ENCODE peak calls at places on chromosome 20, in ten cellular contexts. U is endothelial cell, V is neural crest cell, B is right atrium auricular region, G is foreskin fibroblast, F is nephron progenitor cell, E is left ventricle myocardium inferior, O is progenitor cell of endocrine pancreas, D is HFFc6, I is NB4. T is an unnamed sample.

GRCh38 chr20:47353224-47353696 is 3.2 kb downstream of the ZMYND8 start:
- DNase-seq in E (no peak), B (no peak), O (no peak), G (no peak), V (no peak), U (no peak), I (no peak), D (no peak), F (no peak), T (no peak)

GRCh38 chr20:19396466-19397081 is 184.1 kb downstream of the SLC24A3 start:
- DNase-seq in V (no peak), O (no peak), I (no peak), B (no peak), F (no peak), E (no peak), G (no peak), D (no peak), U (no peak), T (no peak)

GRCh38 chr20:23857954-23858565 is 21.5 kb downstream of the CST5 start:
- DNase-seq in B (no peak), V (peak), I (no peak), G (no peak), E (no peak), F (peak), U (no peak), O (no peak), D (no peak), T (no peak)

GRCh38 chr20:8853805-8854338 is 215.0 kb upstream of the PLCB4 start:
- DNase-seq in E (no peak), F (peak), U (peak), G (peak), B (no peak), I (peak), V (peak), O (no peak), D (peak), T (no peak)

GRCh38 chr20:62246431-62246830 is 8.1 kb downstream of the OSBPL2 start:
- DNase-seq in D (no peak), U (no peak), F (no peak), O (no peak), G (no peak), V (no peak), E (no peak), B (no peak), I (no peak), T (no peak)

GRCh38 chr20:36144336-36144735 is 10.2 kb upstream of the EPB41L1 start:
- DNase-seq in U (no peak), I (no peak), F (no peak), G (no peak), D (no peak), E (no peak), O (no peak), B (no peak), V (no peak), T (no peak)

GRCh38 chr20:41366546-41367392 is at the start of gene EMILIN3:
- DNase-seq in G (no peak), I (no peak), B (no peak), E (no peak), U (peak), V (peak), D (no peak), O (peak), F (peak), T (peak)

GRCh38 chr20:19784511-19785172 is 26.6 kb downstream of the RIN2 start:
- DNase-seq in F (peak), E (peak), V (peak), D (peak), U (peak), B (peak), G (peak), O (no peak), I (peak), T (no peak)

GRCh38 chr20:29300579-29301551 is 1956.6 kb upstream of the DEFB115 start:
- DNase-seq in D (no peak), I (no peak), U (no peak), B (no peak), V (no peak), E (no peak), G (no peak), F (no peak), O (no peak), T (no peak)

GRCh38 chr20:18679020-18679419 is 91.2 kb downstream of the DTD1 start:
- DNase-seq in B (no peak), E (no peak), F (no peak), O (no peak), I (no peak), V (peak), D (peak), U (no peak), G (no peak), T (no peak)

GRCh38 chr20:36384022-36384619 is 78.0 kb downstream of the DLGAP4 start:
- DNase-seq in V (peak), B (no peak), E (no peak), D (peak), G (no peak), U (peak), I (peak), F (peak), O (peak), T (peak)

GRCh38 chr20:22216984-22217383 is 367.4 kb downstream of the FOXA2 start:
- DNase-seq in E (no peak), I (no peak), V (no peak), B (no peak), G (no peak), O (no peak), F (no peak), D (no peak), U (no peak), T (no peak)

GRCh38 chr20:9515211-9515580 is 806 bp downstream of the LAMP5 start:
- DNase-seq in G (no peak), F (peak), U (no peak), I (no peak), V (no peak), O (no peak), B (no peak), E (no peak), D (no peak), T (no peak)

GRCh38 chr20:38112249-38112942 is 52.7 kb downstream of the TGM2 start:
- DNase-seq in I (no peak), E (no peak), D (no peak), G (no peak), V (no peak), O (no peak), B (peak), F (no peak), U (no peak), T (no peak)

GRCh38 chr20:38115205-38115604 is 49.9 kb downstream of the TGM2 start:
- DNase-seq in U (no peak), G (no peak), E (no peak), I (no peak), B (peak), O (no peak), D (no peak), V (no peak), F (no peak), T (no peak)

GRCh38 chr20:38112943-38113294 is 52.2 kb downstream of the TGM2 start:
- DNase-seq in B (no peak), I (no peak), V (no peak), F (no peak), E (no peak), G (no peak), D (no peak), U (no peak), O (no peak), T (no peak)

GRCh38 chr20:38114353-38114791 is 50.7 kb downstream of the TGM2 start:
- DNase-seq in O (no peak), D (peak), I (no peak), B (peak), E (no peak), F (no peak), U (no peak), G (peak), V (no peak), T (no peak)

GRCh38 chr20:38113401-38114325 is 51.4 kb downstream of the TGM2 start:
- DNase-seq in U (peak), O (no peak), B (peak), E (no peak), I (peak), D (no peak), V (no peak), F (peak), G (no peak), T (no peak)
- TF ChIP-seq CTCF in U (peak), O (peak), B (peak), E (peak), I (peak), D (peak), V (peak), F (peak), G (peak), T (no peak)

GRCh38 chr20:44041001-44041400 is 126.3 kb downstream of the TOX2 start:
- DNase-seq in U (no peak), V (no peak), D (no peak), F (no peak), G (no peak), O (no peak), B (no peak), E (no peak), I (no peak), T (no peak)
- TF ChIP-seq CTCF in U (peak), V (no peak), D (peak), F (no peak), G (no peak), O (no peak), B (no peak), E (no peak), I (no peak), T (no peak)

GRCh38 chr20:34075647-34076046 is 36.4 kb downstream of the EIF2S2 start:
- DNase-seq in U (no peak), G (no peak), I (no peak), V (no peak), E (no peak), D (no peak), O (no peak), B (no peak), F (no peak), T (no peak)
- TF ChIP-seq CTCF in U (peak), G (no peak), I (no peak), V (peak), E (peak), D (peak), O (no peak), B (no peak), F (no peak), T (peak)

GRCh38 chr20:2672446-2672845 is 8.4 kb upstream of the IDH3B start:
- DNase-seq in U (no peak), O (no peak), B (no peak), F (no peak), E (no peak), D (no peak), G (no peak), V (no peak), I (no peak), T (no peak)

GRCh38 chr20:2673453-2673852 is 9.4 kb upstream of the IDH3B start:
- DNase-seq in I (no peak), O (no peak), B (no peak), D (no peak), U (no peak), F (no peak), G (no peak), E (no peak), V (no peak), T (no peak)

GRCh38 chr20:2671977-2672376 is 8.0 kb upstream of the IDH3B start:
- DNase-seq in D (no peak), B (no peak), G (no peak), U (peak), E (no peak), V (no peak), F (no peak), O (no peak), I (peak), T (no peak)
- TF ChIP-seq CTCF in D (peak), B (no peak), G (no peak), U (no peak), E (no peak), V (no peak), F (no peak), O (peak), I (peak), T (no peak)

DNA sequence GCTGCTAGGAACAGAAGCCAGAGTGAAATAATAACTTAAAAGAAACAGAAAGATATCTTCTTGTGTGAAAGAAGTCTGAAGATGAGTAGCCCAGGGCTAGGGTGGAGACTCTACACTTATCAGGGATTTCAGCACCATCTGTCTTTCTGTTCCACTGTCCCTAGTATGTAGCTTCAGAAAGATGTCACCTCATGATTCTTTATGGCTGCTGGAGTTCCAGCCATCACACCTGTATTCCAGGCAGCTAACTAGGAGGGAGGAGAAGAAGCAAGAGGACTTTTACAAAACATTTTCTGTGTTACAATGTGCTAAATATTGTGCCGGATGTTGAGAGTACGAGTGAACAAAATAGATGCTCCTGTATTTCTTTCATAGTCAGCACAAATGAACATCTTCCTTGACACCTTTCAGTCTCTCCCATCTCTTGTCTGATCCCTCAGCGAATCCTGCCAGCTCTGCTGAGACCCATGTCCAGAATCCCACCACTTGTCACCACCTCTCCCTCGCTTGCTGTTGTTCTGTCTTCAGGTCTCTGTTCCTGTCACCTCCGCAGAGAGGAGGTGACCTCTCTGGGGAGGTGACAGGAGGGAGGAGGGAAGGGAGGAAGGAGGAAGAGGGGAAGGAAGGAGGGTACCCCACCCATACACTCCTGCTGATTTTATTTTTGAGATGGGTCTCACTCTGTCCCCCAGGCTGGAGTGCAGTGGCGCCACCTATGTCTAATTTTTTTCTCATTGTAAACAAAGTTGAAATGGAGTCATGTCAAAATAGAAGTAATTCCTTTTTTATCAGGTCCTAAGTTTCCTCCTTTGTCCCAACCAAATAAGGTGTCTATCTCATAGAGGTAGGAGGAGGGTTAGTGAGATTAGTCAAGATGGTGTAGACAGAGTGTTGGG is 188.9 kb downstream of the TFAP2C start:
- DNase-seq in I (peak), U (no peak), B (no peak), O (no peak), G (no peak), E (no peak), D (no peak), V (no peak), F (no peak), T (no peak)
- TF ChIP-seq CTCF in I (peak), U (no peak), B (no peak), O (no peak), G (no peak), E (no peak), D (peak), V (no peak), F (no peak), T (no peak)

GRCh38 chr20:2475850-2476741 is 5.5 kb upstream of the SNRPB start:
- DNase-seq in D (no peak), V (no peak), B (no peak), G (no peak), E (no peak), I (no peak), O (no peak), U (no peak), F (no peak), T (no peak)
- TF ChIP-seq CTCF in D (no peak), V (no peak), B (no peak), G (no peak), E (no peak), I (no peak), O (no peak), U (no peak), F (no peak), T (no peak)

GRCh38 chr20:46312075-46312944 is 4.0 kb upstream of the CDH22 start:
- DNase-seq in V (peak), G (no peak), D (no peak), F (peak), U (peak), E (no peak), O (peak), B (no peak), I (no peak), T (peak)

GRCh38 chr20:46317685-46318177 is 9.4 kb upstream of the CDH22 start:
- DNase-seq in G (no peak), E (no peak), U (no peak), O (no peak), F (no peak), B (no peak), I (no peak), V (no peak), D (no peak), T (no peak)

GRCh38 chr20:46312945-46313861 is 4.9 kb upstream of the CDH22 start:
- DNase-seq in E (no peak), V (no peak), D (no peak), U (no peak), F (no peak), G (no peak), B (no peak), I (no peak), O (no peak), T (no peak)

GRCh38 chr20:46316984-46317684 is 8.8 kb upstream of the CDH22 start:
- DNase-seq in B (no peak), U (no peak), O (no peak), I (no peak), F (no peak), D (no peak), E (no peak), G (no peak), V (no peak), T (no peak)

DNA sequence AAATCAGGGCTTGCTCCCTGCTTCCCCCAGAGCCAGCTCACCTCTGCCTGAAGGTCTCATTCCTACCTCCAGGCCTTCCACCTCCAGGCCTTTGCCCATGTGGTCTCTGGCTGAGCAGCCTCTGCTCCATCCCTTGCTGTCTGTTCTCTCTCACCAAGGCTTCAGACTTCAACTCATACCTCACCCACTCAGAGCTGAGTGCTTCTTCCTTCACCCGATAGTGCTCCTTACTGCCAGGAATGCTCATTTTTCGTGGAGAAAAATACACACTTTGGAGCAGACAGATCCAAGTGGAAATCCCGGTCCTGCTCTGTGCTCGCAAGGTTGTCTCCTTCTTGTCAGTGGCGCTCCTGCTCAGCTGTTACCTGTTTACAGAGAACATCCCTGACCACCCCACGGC is 7.0 kb upstream of the CDH22 start:
- DNase-seq in I (no peak), B (no peak), O (no peak), U (no peak), V (no peak), F (no peak), G (no peak), D (no peak), E (no peak), T (no peak)
- TF ChIP-seq CTCF in I (no peak), B (no peak), O (no peak), U (no peak), V (no peak), F (no peak), G (no peak), D (no peak), E (no peak), T (no peak)

DNA sequence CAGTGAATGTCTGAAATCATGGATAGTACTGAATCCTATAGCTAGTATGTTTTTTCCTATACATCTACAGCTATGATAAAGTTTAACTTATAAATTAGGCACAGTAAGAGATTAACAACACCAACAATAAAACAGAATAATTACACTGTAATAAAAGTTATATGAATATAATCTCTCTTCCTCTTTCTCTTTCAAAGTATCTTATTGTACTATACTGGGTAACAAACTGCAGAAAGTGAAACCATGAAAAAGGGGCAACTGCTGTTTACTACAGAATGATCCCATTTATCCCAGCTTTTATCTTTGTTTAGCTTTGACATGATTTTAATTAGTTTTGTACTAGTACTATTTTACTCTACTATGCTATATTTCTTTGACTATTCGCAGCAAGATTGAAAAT is 25.8 kb downstream of the ESF1 start:
- DNase-seq in E (no peak), F (no peak), O (no peak), V (no peak), U (no peak), G (no peak), D (no peak), I (no peak), B (no peak), T (no peak)
- TF ChIP-seq CTCF in E (no peak), F (no peak), O (no peak), V (no peak), U (no peak), G (no peak), D (no peak), I (no peak), B (no peak), T (no peak)

DNA sequence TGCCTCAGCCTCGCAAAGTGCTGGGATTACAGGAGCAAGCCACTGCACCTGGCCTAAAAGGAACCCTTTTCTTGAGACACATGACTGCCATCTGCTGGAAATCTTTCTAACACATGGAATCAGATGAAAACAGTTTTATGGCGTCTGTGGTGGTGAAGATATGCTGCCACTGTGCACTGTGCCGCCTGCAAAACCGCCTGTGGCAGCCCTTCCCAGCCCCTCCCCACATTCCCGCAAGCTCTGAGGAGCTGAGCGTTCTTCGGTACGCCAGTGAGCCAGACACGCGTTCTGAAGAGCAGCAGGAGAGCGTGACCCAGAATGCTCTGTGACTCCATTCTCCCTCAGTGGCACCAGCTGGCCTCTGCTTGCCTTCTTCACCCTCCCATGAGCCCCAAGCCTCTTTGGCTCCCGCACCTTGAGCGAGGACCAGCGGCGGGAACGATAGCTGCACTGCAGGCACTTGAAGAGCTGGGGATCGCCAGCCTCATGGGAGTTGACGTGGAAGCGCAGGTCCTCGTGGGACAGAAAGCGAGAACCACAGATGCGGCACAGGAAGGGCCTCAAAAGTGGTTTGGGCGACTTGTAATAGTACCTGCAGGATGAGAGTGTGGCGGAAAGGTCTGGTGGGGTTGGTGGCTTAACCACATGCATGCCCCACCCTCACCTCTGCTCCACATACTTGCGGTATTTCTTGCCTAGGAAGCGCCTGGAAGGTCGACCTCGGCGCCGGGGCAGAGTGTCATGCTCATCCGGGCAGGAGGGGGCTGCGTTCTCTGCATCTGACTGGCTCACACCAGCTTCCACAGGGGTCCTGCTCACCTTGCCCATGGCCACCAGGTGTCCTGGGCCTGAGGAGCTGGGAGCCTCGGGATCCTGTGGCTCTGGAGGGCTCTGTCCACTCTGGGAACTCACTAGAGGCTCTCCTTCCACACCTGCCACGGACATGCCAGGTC is 8.7 kb downstream of the ZNF335 start:
- DNase-seq in D (peak), F (no peak), I (peak), O (no peak), G (no peak), U (no peak), V (no peak), B (no peak), E (no peak), T (no peak)
- TF ChIP-seq CTCF in D (peak), F (peak), I (peak), O (peak), G (no peak), U (no peak), V (peak), B (peak), E (peak), T (no peak)

T was measured in mesothelial cell of epicardium.